ENCODE peak calls at places on chromosomes 7 and 10, in six cellular contexts. J, U, A, R, M and H are unnamed samples.

GRCh38 chr10:6401562-6402348 is 178.3 kb downstream of the PRKCQ start:
- DNase-seq in U (peak), J (peak), M (peak), R (peak), A (peak), H (peak)

GRCh38 chr7:74275401-74275881 is 13.8 kb upstream of the CLIP2 start:
- DNase-seq in A (peak), M (no peak), J (no peak), U (peak), R (no peak), H (no peak)

GRCh38 chr7:47342646-47343045 is 239.3 kb downstream of the TNS3 start:
- DNase-seq in M (no peak), J (peak), A (no peak), R (no peak), U (no peak), H (no peak)

GRCh38 chr7:82865856-82866255 is 296.8 kb downstream of the PCLO start:
- DNase-seq in A (no peak), U (no peak), J (no peak), R (no peak), M (no peak), H (no peak)

GRCh38 chr10:77400041-77400440 is 237.6 kb downstream of the KCNMA1 start:
- DNase-seq in M (no peak), J (no peak), A (no peak), U (no peak), R (no peak), H (no peak)

GRCh38 chr10:132172091-132173066 is 14.4 kb upstream of the DPYSL4 start:
- DNase-seq in U (no peak), A (no peak), R (no peak), J (peak), M (no peak), H (no peak)

GRCh38 chr7:27165089-27165654 is at the start of gene HOXA9:
- DNase-seq in M (peak), J (peak), A (no peak), U (no peak), R (no peak), H (peak)

GRCh38 chr10:15137636-15138035 is 30.9 kb downstream of the NMT2 start:
- DNase-seq in M (peak), A (no peak), J (peak), R (no peak), U (no peak), H (peak)

GRCh38 chr7:157431173-157431950 is 94.6 kb downstream of the DNAJB6 start:
- DNase-seq in A (no peak), R (no peak), U (no peak), M (no peak), J (no peak), H (no peak)

GRCh38 chr10:72089618-72090017 is 1.3 kb upstream of the SPOCK2 start:
- DNase-seq in J (no peak), A (no peak), M (no peak), U (no peak), R (no peak), H (no peak)

GRCh38 chr7:29806131-29806792 is at the start of gene WIPF3:
- DNase-seq in R (no peak), M (no peak), A (no peak), U (peak), J (peak), H (no peak)